ENCODE peak calls at places on chromosomes 13 and 19, in seven cellular contexts. C is adrenal gland; R is T-cell; T is NCI-H774; Z is activated naive CD8-positive, alpha-beta T cell treated with anti-CD3 and anti-CD28 coated beads, Interleukin-2, amount 50 U/mL, for 16 hours; H is aorta; Q is stimulated activated CD4-positive, alpha-beta T cell treated with anti-CD3 and anti-CD28 coated beads, Interleukin-15, amount 100 ng/mL, for 1 hour. V is an unnamed sample.
A peak's percentile ranks its signal among the peaks of the same experiment; 100 is the strongest.

GRCh38 chr19:18194554-18195238 is 1.7 kb downstream of the MPV17L2 start:
- DNase-seq in C (peak; percentile 86), T (no peak), Q (no peak), H (peak; percentile 84), R (no peak), Z (no peak), V (peak; percentile 37)

GRCh38 chr13:33286143-33286542 is 588 bp upstream of the STARD13 start:
- DNase-seq in T (no peak), Q (no peak), Z (no peak), C (no peak), R (no peak), H (no peak), V (no peak)

GRCh38 chr19:14404322-14404721 is 14.8 kb downstream of the DDX39A start:
- DNase-seq in Z (no peak), H (no peak), C (no peak), Q (no peak), R (no peak), T (peak; percentile 49), V (no peak)

GRCh38 chr13:19860884-19861655 is 2.4 kb downstream of the ZMYM5 start:
- DNase-seq in Z (no peak), T (no peak), C (no peak), Q (no peak), R (no peak), H (no peak), V (peak; percentile 78)

GRCh38 chr19:37931941-37932655 is 25.1 kb downstream of the SIPA1L3 start:
- DNase-seq in C (peak; percentile 54), T (peak; percentile 86), Q (no peak), Z (no peak), R (no peak), H (peak; percentile 84), V (peak; percentile 77)

GRCh38 chr19:30303131-30303654 is 69.0 kb upstream of the ZNF536 start:
- DNase-seq in H (no peak), C (no peak), T (no peak), R (no peak), Q (no peak), Z (no peak), V (no peak)

GRCh38 chr13:20272104-20272503 is 40.0 kb upstream of the GJB6 start:
- DNase-seq in T (no peak), C (no peak), H (no peak), Z (no peak), R (no peak), Q (no peak), V (no peak)

GRCh38 chr19:43572172-43572588 is 3.1 kb downstream of the XRCC1 start:
- DNase-seq in Z (no peak), H (no peak), T (peak; percentile 85), C (no peak), Q (no peak), R (no peak), V (no peak)

GRCh38 chr19:40365613-40366401 is 17.3 kb downstream of the PLD3 start:
- DNase-seq in C (peak; percentile 90), Z (no peak), Q (peak; percentile 46), H (peak; percentile 90), T (peak; percentile 6), R (peak; percentile 21), V (no peak)

GRCh38 chr13:50521191-50521590 is 322.3 kb downstream of the DLEU7 start:
- DNase-seq in R (no peak), Q (no peak), Z (no peak), T (no peak), C (no peak), H (no peak), V (no peak)

GRCh38 chr19:5621945-5622464 is 571 bp downstream of the SAFB2 start:
- DNase-seq in Q (peak; percentile 10), T (no peak), H (no peak), Z (no peak), R (no peak), C (peak; percentile 67), V (peak; percentile 19)

GRCh38 chr13:100235311-100235901 is 146.5 kb downstream of the PCCA start:
- DNase-seq in Q (no peak), C (no peak), Z (no peak), H (no peak), R (no peak), T (peak; percentile 25), V (peak; percentile 17)

GRCh38 chr13:98267080-98267912 is 90.2 kb upstream of the RNF113B start:
- DNase-seq in R (no peak), Q (no peak), Z (no peak), C (no peak), H (no peak), T (no peak), V (no peak)

GRCh38 chr19:51788936-51789795 is 5.8 kb upstream of the FPR3 start:
- DNase-seq in Q (no peak), Z (no peak), H (no peak), T (no peak), C (no peak), R (no peak), V (peak; percentile 23)

GRCh38 chr19:27654266-27654990 is 1558.5 kb downstream of the UQCRFS1 start:
- DNase-seq in Z (no peak), C (peak; percentile 4), H (no peak), T (no peak), R (no peak), Q (no peak), V (no peak)

GRCh38 chr13:70203661-70204229 is 95.5 kb upstream of the KLHL1 start:
- DNase-seq in Z (no peak), R (no peak), Q (no peak), T (no peak), C (no peak), H (no peak), V (peak; percentile 7)

GRCh38 chr19:11345122-11345752 is 831 bp downstream of the TMEM205 start:
- DNase-seq in C (no peak), H (no peak), Q (no peak), Z (no peak), T (no peak), R (no peak), V (peak; percentile 43)

GRCh38 chr13:41588899-41589298 is 131.5 kb downstream of the RGCC start:
- DNase-seq in Z (no peak), H (no peak), R (no peak), C (no peak), Q (peak; percentile 20), T (no peak), V (peak; percentile 67)

GRCh38 chr19:46896076-46896794 is 35.4 kb downstream of the ARHGAP35 start:
- DNase-seq in T (no peak), C (no peak), H (no peak), Z (no peak), Q (no peak), R (no peak), V (no peak)

GRCh38 chr19:54029930-54030490 is 33.7 kb downstream of the VSTM1 start:
- DNase-seq in Z (peak; percentile 6), T (no peak), H (no peak), C (peak; percentile 78), R (peak; percentile 48), Q (peak; percentile 18), V (peak; percentile 80)

GRCh38 chr13:20128459-20128927 is 32.4 kb downstream of the GJA3 start:
- DNase-seq in C (peak; percentile 52), T (no peak), Q (no peak), H (no peak), Z (no peak), R (no peak), V (no peak)

GRCh38 chr19:48370955-48371354 is 6.8 kb downstream of the SYNGR4 start:
- DNase-seq in Z (no peak), Q (no peak), C (no peak), R (no peak), T (no peak), H (no peak), V (no peak)

GRCh38 chr13:67299731-67300130 is 69.6 kb upstream of the PCDH9 start:
- DNase-seq in Q (no peak), R (no peak), H (no peak), T (no peak), C (no peak), Z (no peak), V (no peak)

GRCh38 chr13:84972907-84973306 is 826.3 kb downstream of the SLITRK6 start:
- DNase-seq in Z (no peak), C (no peak), T (no peak), R (no peak), Q (no peak), H (no peak), V (no peak)

GRCh38 chr13:99386911-99387788 is 80.0 kb upstream of the GPR183 start:
- DNase-seq in Q (peak; percentile 82), Z (peak; percentile 70), H (no peak), R (peak; percentile 85), C (peak; percentile 80), T (no peak), V (peak; percentile 47)

GRCh38 chr19:53873451-53874383 is 6.0 kb downstream of the MYADM start:
- DNase-seq in H (peak; percentile 77), Z (no peak), C (no peak), Q (no peak), T (no peak), R (no peak), V (no peak)

GRCh38 chr19:5253403-5254110 is 87.1 kb downstream of the PTPRS start:
- DNase-seq in Z (no peak), T (no peak), R (no peak), H (no peak), C (no peak), Q (no peak), V (no peak)

GRCh38 chr19:45075215-45076028 is 856 bp downstream of the ZNF296 start:
- DNase-seq in C (peak; percentile 74), Z (no peak), T (peak; percentile 65), H (peak; percentile 85), R (peak; percentile 18), Q (no peak), V (peak; percentile 71)

GRCh38 chr19:55146648-55147218 is 2.3 kb downstream of the TNNT1 start:
- DNase-seq in C (no peak), H (no peak), R (no peak), Q (no peak), Z (no peak), T (peak; percentile 75), V (peak; percentile 79)